ENCODE peak calls at places on chromosomes 2 and 18, in nine cellular contexts. F is neural progenitor cell, C is hepatocyte, J is HCT116, B is OCI-LY7, U is GM23338, L is GM23248, S is MM.1S, H is SK-N-SH. R is an unnamed sample.

GRCh38 chr18:25805323-25805722 is 285.1 kb downstream of the SS18 start:
- DNase-seq in F (no peak), C (peak), J (no peak), B (no peak), U (no peak), L (peak), S (no peak), H (no peak), R (no peak)

GRCh38 chr18:55908790-55909408 is 320.9 kb upstream of the TCF4 start:
- DNase-seq in F (no peak), C (no peak), J (no peak), B (no peak), U (no peak), L (no peak), S (no peak), H (no peak), R (no peak)

GRCh38 chr2:200703132-200703925 is 108.4 kb upstream of the BZW1 start:
- DNase-seq in F (peak), C (peak), J (peak), B (peak), U (peak), L (peak), S (peak), H (peak), R (peak)

GRCh38 chr2:151363709-151364108 is 6.3 kb downstream of the TNFAIP6 start:
- DNase-seq in F (peak), C (no peak), J (no peak), B (no peak), U (no peak), L (no peak), S (no peak), H (no peak), R (no peak)

GRCh38 chr18:59921384-59921891 is 21.6 kb downstream of the PMAIP1 start:
- DNase-seq in F (no peak), C (no peak), J (no peak), B (no peak), U (no peak), L (no peak), S (no peak), H (no peak), R (peak)

GRCh38 chr2:145484443-145485086 is 964.6 kb upstream of the ZEB2 start:
- DNase-seq in F (no peak), C (peak), J (peak), B (peak), U (peak), L (peak), S (peak), H (no peak), R (peak)

GRCh38 chr18:26386002-26386401 is 159.8 kb downstream of the TAF4B start:
- DNase-seq in F (no peak), C (peak), J (no peak), B (no peak), U (no peak), L (peak), S (no peak), H (no peak), R (peak)

GRCh38 chr2:45843136-45843535 is 191.7 kb downstream of the PRKCE start:
- DNase-seq in F (no peak), C (no peak), J (no peak), B (peak), U (no peak), L (no peak), S (no peak), H (no peak), R (no peak)

GRCh38 chr18:26928669-26929313 is 63.3 kb upstream of the AQP4 start:
- DNase-seq in F (no peak), C (no peak), J (no peak), B (no peak), U (no peak), L (no peak), S (no peak), H (no peak), R (no peak)

GRCh38 chr2:109721117-109721504 is 73.0 kb upstream of the RGPD5 start:
- DNase-seq in F (no peak), C (no peak), J (no peak), B (no peak), U (no peak), L (no peak), S (no peak), H (no peak), R (no peak)

GRCh38 chr18:62974928-62975675 is 259.8 kb downstream of the PHLPP1 start:
- DNase-seq in F (no peak), C (no peak), J (no peak), B (no peak), U (no peak), L (no peak), S (no peak), H (no peak), R (no peak)

GRCh38 chr2:22894761-22895160 is 490.2 kb upstream of the KLHL29 start:
- DNase-seq in F (peak), C (no peak), J (no peak), B (no peak), U (no peak), L (no peak), S (peak), H (no peak), R (no peak)

GRCh38 chr2:100067796-100068195 is 74.6 kb downstream of the AFF3 start:
- DNase-seq in F (no peak), C (no peak), J (no peak), B (no peak), U (no peak), L (no peak), S (no peak), H (no peak), R (peak)

GRCh38 chr2:179768765-179769164 is 92.6 kb downstream of the ZNF385B start:
- DNase-seq in F (no peak), C (peak), J (no peak), B (no peak), U (no peak), L (peak), S (no peak), H (no peak), R (no peak)

GRCh38 chr2:65438137-65438899 is 5.9 kb upstream of the SPRED2 start:
- DNase-seq in F (peak), C (no peak), J (no peak), B (no peak), U (peak), L (no peak), S (no peak), H (no peak), R (no peak)

DNA sequence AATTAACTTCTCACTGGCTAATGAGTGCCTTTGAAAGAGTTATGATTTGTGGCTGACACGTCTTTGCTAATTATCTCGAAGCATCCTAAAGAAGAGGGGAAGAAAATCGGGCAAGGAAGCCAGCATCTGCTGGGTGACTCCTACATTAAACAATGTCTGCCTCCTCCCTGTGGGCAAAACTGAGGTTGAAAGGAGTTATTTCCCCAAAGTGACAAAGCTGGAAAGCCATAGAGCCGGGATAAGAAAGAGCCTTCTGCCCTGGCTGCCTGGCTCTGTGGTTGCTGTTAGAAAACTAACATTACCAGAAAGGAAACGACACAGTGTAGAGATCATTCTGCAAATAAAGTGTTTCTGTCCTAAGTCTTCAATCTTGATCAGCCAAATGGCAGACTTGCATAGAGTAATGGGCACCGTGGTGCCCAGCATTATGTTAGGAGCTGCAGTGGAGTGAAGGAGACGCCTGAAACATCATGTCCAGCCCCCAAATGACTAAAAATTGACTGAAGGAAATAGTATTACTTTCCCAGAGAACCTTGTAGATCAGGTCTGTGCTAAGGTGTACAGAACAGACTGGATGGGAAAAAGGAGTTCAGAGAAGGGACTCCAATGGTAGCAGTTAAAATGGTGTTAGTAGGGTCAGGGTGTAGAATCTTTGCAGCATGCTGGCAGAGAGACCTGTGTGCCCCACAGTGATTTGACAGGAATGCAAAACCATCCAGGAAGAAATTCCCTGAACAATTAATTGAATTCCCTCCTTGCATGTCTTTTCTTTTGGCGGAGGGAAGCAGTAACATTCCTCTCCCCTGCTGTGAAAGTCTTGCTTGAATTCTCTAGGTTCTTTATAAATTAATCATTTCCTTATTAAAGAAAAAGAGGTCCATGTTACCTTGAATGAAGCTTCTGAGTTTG is 44.4 kb downstream of the ALPK2 start:
- DNase-seq in F (peak), C (no peak), J (no peak), B (no peak), U (peak), L (peak), S (no peak), H (no peak), R (peak)
- TF ChIP-seq EZH2phosphoT487 in F (no peak), C (no peak), J (no peak), B (no peak), U (no peak), L (no peak), S (no peak), H (no peak), R (no peak)

GRCh38 chr2:105398522-105399206 is at the start of gene FHL2:
- DNase-seq in F (peak), C (peak), J (peak), B (no peak), U (peak), L (peak), S (peak), H (peak), R (peak)

GRCh38 chr2:105397025-105397722 is 1.7 kb downstream of the FHL2 start:
- DNase-seq in F (no peak), C (no peak), J (peak), B (no peak), U (no peak), L (peak), S (no peak), H (no peak), R (peak)

GRCh38 chr2:105399207-105399861 is 483 bp upstream of the FHL2 start:
- DNase-seq in F (no peak), C (no peak), J (no peak), B (no peak), U (peak), L (no peak), S (no peak), H (no peak), R (no peak)

GRCh38 chr2:105396254-105397024 is 2.4 kb downstream of the FHL2 start:
- DNase-seq in F (no peak), C (peak), J (peak), B (no peak), U (no peak), L (peak), S (no peak), H (no peak), R (peak)

DNA sequence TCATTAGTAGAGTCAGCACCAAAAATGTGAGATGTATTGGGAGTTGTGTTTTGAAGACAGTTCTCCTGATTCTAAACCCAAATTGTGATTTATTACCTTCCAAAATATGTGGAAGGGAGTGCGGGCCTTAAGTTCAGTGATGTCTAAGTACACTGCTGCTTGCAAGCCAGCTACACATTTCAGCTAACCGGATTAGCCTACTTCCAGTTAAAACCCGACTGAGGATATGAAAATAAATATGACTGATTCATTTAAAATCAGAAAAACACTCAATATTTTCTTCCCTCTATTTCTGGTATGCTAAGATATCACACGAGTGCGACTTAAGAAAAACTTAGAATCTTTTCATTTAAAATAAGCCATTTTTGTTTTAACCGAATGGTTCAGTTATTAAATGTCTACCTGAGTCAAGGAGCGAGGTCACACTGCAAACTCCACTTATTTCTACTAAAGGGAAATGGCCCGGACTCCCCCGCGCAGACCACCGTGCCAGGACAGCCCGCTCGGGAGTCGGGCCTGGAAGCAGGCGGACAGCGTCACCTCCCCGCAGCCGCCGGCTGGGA is 811 bp downstream of the FHL2 start:
- DNase-seq in F (no peak), C (no peak), J (no peak), B (no peak), U (no peak), L (peak), S (no peak), H (no peak), R (no peak)
- H3K4me3 ChIP-seq in F (peak), C (peak), J (peak), B (no peak), U (peak), L (peak), S (peak), H (peak), R (peak)

GRCh38 chr18:58209326-58209725 is 165.3 kb downstream of the NEDD4L start:
- DNase-seq in F (no peak), C (no peak), J (no peak), B (no peak), U (no peak), L (peak), S (no peak), H (no peak), R (peak)
- TF ChIP-seq EZH2phosphoT487 in F (no peak), C (no peak), J (no peak), B (no peak), U (no peak), L (no peak), S (no peak), H (no peak), R (no peak)

GRCh38 chr2:24082787-24083566 is 1.7 kb downstream of the TP53I3 start:
- DNase-seq in F (no peak), C (no peak), J (no peak), B (no peak), U (no peak), L (peak), S (no peak), H (no peak), R (no peak)
- H3K4me3 ChIP-seq in F (peak), C (peak), J (peak), B (peak), U (peak), L (peak), S (peak), H (peak), R (peak)

GRCh38 chr2:69253033-69253535 is 133.9 kb downstream of the GFPT1 start:
- DNase-seq in F (no peak), C (no peak), J (no peak), B (no peak), U (no peak), L (peak), S (no peak), H (no peak), R (no peak)
- TF ChIP-seq EZH2phosphoT487 in F (no peak), C (no peak), J (no peak), B (no peak), U (no peak), L (no peak), S (no peak), H (no peak), R (no peak)

R was measured in PC-3.